ENCODE peak calls at places on chromosomes 16 and 17, in nine cellular contexts. R, S, V, Q, F, U, L, T and E are unnamed samples.

GRCh38 chr17:31140127-31140526 is 45.4 kb downstream of the NF1 start:
- DNase-seq in R (no peak), S (no peak), V (no peak), Q (no peak), F (no peak), U (no peak), L (no peak), T (no peak), E (no peak)

GRCh38 chr17:81151039-81151677 is 14.1 kb upstream of the PVALEF start:
- DNase-seq in R (no peak), S (no peak), V (peak; percentile 54), Q (peak; percentile 17), F (no peak), U (no peak), L (no peak), T (no peak), E (peak; percentile 68)

GRCh38 chr17:14211778-14212177 is 24.9 kb downstream of the CDRT15 start:
- DNase-seq in R (peak; percentile 72), S (peak; percentile 37), V (peak; percentile 15), Q (peak; percentile 51), F (no peak), U (no peak), L (no peak), T (no peak), E (peak; percentile 71)

GRCh38 chr16:81808933-81809480 is 29.9 kb downstream of the PLCG2 start:
- DNase-seq in R (no peak), S (no peak), V (no peak), Q (no peak), F (no peak), U (no peak), L (no peak), T (peak; percentile 90), E (no peak)

GRCh38 chr16:74724820-74725549 is 24.3 kb upstream of the MLKL start:
- DNase-seq in R (no peak), S (no peak), V (no peak), Q (no peak), F (peak; percentile 87), U (no peak), L (no peak), T (no peak), E (peak; percentile 70)

GRCh38 chr17:77264617-77265230 is 124.0 kb downstream of the SEC14L1 start:
- DNase-seq in R (no peak), S (no peak), V (no peak), Q (no peak), F (no peak), U (no peak), L (no peak), T (no peak), E (peak; percentile 70)

GRCh38 chr17:76866774-76867577 is 1.2 kb upstream of the MGAT5B start:
- DNase-seq in R (no peak), S (no peak), V (no peak), Q (no peak), F (peak; percentile 76), U (peak; percentile 75), L (no peak), T (no peak), E (no peak)

GRCh38 chr17:81170727-81171494 is 4.9 kb upstream of the AATK start:
- DNase-seq in R (no peak), S (no peak), V (peak; percentile 78), Q (no peak), F (no peak), U (no peak), L (no peak), T (no peak), E (no peak)

GRCh38 chr16:11734025-11734652 is 8.5 kb downstream of the TXNDC11 start:
- DNase-seq in R (no peak), S (no peak), V (no peak), Q (no peak), F (no peak), U (no peak), L (no peak), T (peak; percentile 70), E (no peak)

GRCh38 chr17:82198092-82198491 is 14.6 kb downstream of the CCDC57 start:
- DNase-seq in R (no peak), S (no peak), V (no peak), Q (no peak), F (no peak), U (no peak), L (no peak), T (peak; percentile 20), E (no peak)

GRCh38 chr16:57967916-57968315 is 3.0 kb downstream of the CNGB1 start:
- DNase-seq in R (no peak), S (no peak), V (no peak), Q (no peak), F (no peak), U (no peak), L (no peak), T (no peak), E (no peak)

DNA sequence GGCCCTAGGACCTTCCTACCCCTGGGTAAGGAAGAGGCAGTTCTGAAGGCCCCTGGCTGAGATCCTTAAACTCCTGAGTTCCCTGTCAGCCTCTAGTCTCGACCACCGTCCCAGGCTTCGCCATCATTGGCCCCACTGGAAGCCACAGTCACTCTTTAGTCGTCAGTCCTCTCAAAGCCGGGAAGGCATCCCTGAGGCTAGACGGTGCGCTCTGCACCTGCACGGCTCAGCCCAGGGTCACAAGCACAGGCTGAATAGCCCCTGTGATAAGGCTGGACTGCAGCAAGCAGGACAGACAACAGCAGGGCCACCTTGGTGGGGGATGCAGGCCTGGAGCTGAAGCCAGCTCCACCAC is 3.3 kb upstream of the HEXIM1 start:
- DNase-seq in R (no peak), S (no peak), V (no peak), Q (no peak), F (no peak), U (no peak), L (no peak), T (no peak), E (no peak)
- H3K36me3 ChIP-seq in R (no peaks in the 10 kb centered on the region), S (no peaks in the 10 kb centered on the region), V (no peaks in the 10 kb centered on the region), Q (no peaks in the 10 kb centered on the region), F (no peaks in the 10 kb centered on the region), U (no peaks in the 10 kb centered on the region), L (no peaks in the 10 kb centered on the region), T (no peaks in the 10 kb centered on the region), E (no peaks in the 10 kb centered on the region)

GRCh38 chr17:67232441-67232840 is 12.6 kb downstream of the HELZ start:
- DNase-seq in R (no peak), S (no peak), V (no peak), Q (no peak), F (no peak), U (no peak), L (no peak), T (no peak), E (no peak)
- H3K36me3 ChIP-seq in R (peaks cover 37% of the 10 kb centered on the region), S (no peaks in the 10 kb centered on the region), V (peaks cover 50% of the 10 kb centered on the region), Q (peaks cover 68% of the 10 kb centered on the region), F (peaks cover 10% of the 10 kb centered on the region), U (peaks cover 1% of the 10 kb centered on the region), L (peaks cover 8% of the 10 kb centered on the region), T (peaks cover 3% of the 10 kb centered on the region), E (peaks cover 1% of the 10 kb centered on the region)

DNA sequence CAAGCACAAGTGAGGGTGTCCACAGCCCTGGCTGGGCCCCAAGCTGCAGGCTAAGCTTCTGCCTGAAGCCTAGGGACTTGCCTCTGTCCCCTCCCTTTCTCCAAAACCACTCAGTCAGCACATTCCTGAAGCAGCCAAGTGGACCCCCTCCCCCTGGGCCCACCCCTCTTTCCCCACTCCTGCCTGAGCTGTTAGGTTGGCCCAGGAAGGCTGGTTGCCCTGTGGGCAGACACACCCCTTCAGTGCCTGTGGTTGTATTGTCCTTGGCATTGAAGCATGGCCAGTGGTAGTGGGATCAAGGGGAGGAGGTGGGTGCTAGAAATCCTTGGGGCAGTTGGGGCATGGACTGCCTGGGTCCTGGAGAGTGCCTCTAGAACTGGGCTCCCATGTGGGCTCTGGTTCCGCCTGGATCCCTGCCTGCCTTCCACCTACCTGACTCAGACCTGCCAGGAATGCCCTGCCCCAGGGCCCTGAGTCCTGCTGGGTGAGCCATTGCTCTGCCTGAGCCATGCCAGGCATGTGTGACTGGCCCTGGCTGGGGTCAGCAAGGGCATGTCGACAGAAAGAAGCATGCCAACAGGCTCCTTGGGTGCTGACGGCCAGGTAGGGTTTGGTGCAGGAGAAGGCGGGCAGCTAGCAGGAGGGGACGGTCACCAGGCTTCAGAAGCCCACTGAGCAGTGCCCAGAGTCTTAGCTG is 2.1 kb downstream of the TRAF4 start:
- DNase-seq in R (peak; percentile 79), S (no peak), V (no peak), Q (no peak), F (peak; percentile 74), U (peak; percentile 83), L (no peak), T (no peak), E (peak; percentile 69)
- H3K36me3 ChIP-seq in R (peaks cover 25% of the 10 kb centered on the region), S (no peaks in the 10 kb centered on the region), V (peaks cover 64% of the 10 kb centered on the region), Q (peaks cover 20% of the 10 kb centered on the region), F (no peaks in the 10 kb centered on the region), U (peaks cover 34% of the 10 kb centered on the region), L (peaks cover 3% of the 10 kb centered on the region), T (no peaks in the 10 kb centered on the region), E (peaks cover 39% of the 10 kb centered on the region)

GRCh38 chr17:2156666-2157065 is 101.8 kb downstream of the HIC1 start:
- DNase-seq in R (no peak), S (no peak), V (no peak), Q (no peak), F (no peak), U (no peak), L (no peak), T (no peak), E (no peak)
- H3K36me3 ChIP-seq in R (peaks cover 6% of the 10 kb centered on the region), S (peaks cover 2% of the 10 kb centered on the region), V (peaks cover under 1% of the 10 kb centered on the region), Q (peaks cover 23% of the 10 kb centered on the region), F (peaks cover 7% of the 10 kb centered on the region), U (no peaks in the 10 kb centered on the region), L (peaks cover 10% of the 10 kb centered on the region), T (no peaks in the 10 kb centered on the region), E (no peaks in the 10 kb centered on the region)

GRCh38 chr17:45117848-45118646 is 14.3 kb downstream of the PLCD3 start:
- DNase-seq in R (no peak), S (peak; percentile 10), V (no peak), Q (no peak), F (no peak), U (no peak), L (no peak), T (no peak), E (no peak)
- H3K36me3 ChIP-seq in R (no peaks in the 10 kb centered on the region), S (no peaks in the 10 kb centered on the region), V (peaks cover 9% of the 10 kb centered on the region), Q (peaks cover 12% of the 10 kb centered on the region), F (no peaks in the 10 kb centered on the region), U (no peaks in the 10 kb centered on the region), L (no peaks in the 10 kb centered on the region), T (no peaks in the 10 kb centered on the region), E (peaks cover 1% of the 10 kb centered on the region)